ENCODE peak calls at places on chromosomes 5 and 9, in four cellular contexts. One of them, this sample, is unnamed.

GRCh38 chr9:109117856-109118801 is 1.6 kb downstream of the TMEM245 start:
- DNase-seq in PC-3: peak
- DNase-seq in NCI-H2081: peak
- DNase-seq in HEK293T: no peak
- DNase-seq in this sample: peak

GRCh38 chr5:73818357-73818756 is 192.4 kb downstream of the ARHGEF28 start:
- DNase-seq in PC-3: peak
- DNase-seq in HEK293T: no peak
- DNase-seq in NCI-H2081: no peak
- DNase-seq in this sample: peak

GRCh38 chr9:104817437-104817836 is 53.5 kb downstream of the NIPSNAP3B start:
- DNase-seq in HEK293T: no peak
- DNase-seq in NCI-H2081: no peak
- DNase-seq in PC-3: no peak
- DNase-seq in this sample: no peak

GRCh38 chr9:115170674-115171073 is 52.7 kb upstream of the TNC start:
- DNase-seq in NCI-H2081: no peak
- DNase-seq in PC-3: peak
- DNase-seq in HEK293T: no peak
- DNase-seq in this sample: peak

GRCh38 chr5:99331061-99331460 is 402.3 kb upstream of the CHD1 start:
- DNase-seq in NCI-H2081: peak
- DNase-seq in PC-3: no peak
- DNase-seq in HEK293T: no peak
- DNase-seq in this sample: no peak

GRCh38 chr9:124873664-124874063 is 11.7 kb downstream of the ARPC5L start:
- DNase-seq in HEK293T: no peak
- DNase-seq in PC-3: no peak
- DNase-seq in NCI-H2081: no peak
- DNase-seq in this sample: no peak

GRCh38 chr9:131214457-131214856 is 61.9 kb downstream of the FAM78A start:
- DNase-seq in PC-3: no peak
- DNase-seq in NCI-H2081: no peak
- DNase-seq in HEK293T: no peak
- DNase-seq in this sample: no peak

GRCh38 chr5:43802651-43803050 is 199.7 kb downstream of the NNT start:
- DNase-seq in PC-3: no peak
- DNase-seq in NCI-H2081: no peak
- DNase-seq in HEK293T: no peak
- DNase-seq in this sample: no peak

GRCh38 chr9:137461663-137462395 is 2.7 kb upstream of the NSMF start:
- DNase-seq in NCI-H2081: no peak
- DNase-seq in PC-3: no peak
- DNase-seq in HEK293T: no peak
- DNase-seq in this sample: no peak

GRCh38 chr5:123601610-123602009 is 89.6 kb downstream of the CSNK1G3 start:
- DNase-seq in HEK293T: no peak
- DNase-seq in NCI-H2081: no peak
- DNase-seq in PC-3: no peak
- DNase-seq in this sample: no peak

GRCh38 chr5:158223054-158223453 is 364.1 kb upstream of the CLINT1 start:
- DNase-seq in PC-3: no peak
- DNase-seq in HEK293T: no peak
- DNase-seq in NCI-H2081: no peak
- DNase-seq in this sample: no peak

GRCh38 chr5:142235050-142235797 is 89.6 kb downstream of the SPRY4 start:
- DNase-seq in PC-3: peak
- DNase-seq in NCI-H2081: no peak
- DNase-seq in HEK293T: no peak
- DNase-seq in this sample: peak

GRCh38 chr5:16536246-16536645 is 70.6 kb upstream of the ZNF622 start:
- DNase-seq in NCI-H2081: no peak
- DNase-seq in PC-3: peak
- DNase-seq in HEK293T: no peak
- DNase-seq in this sample: peak